ENCODE peak calls at places on chromosomes 12 and 14, in four cellular contexts. N is ovary, Q is GM12878, P is A549. Z is an unnamed sample.

GRCh38 chr12:106897082-106897481 is 58.6 kb upstream of the TMEM263 start:
- DNase-seq in N (no peak), P (no peak), Q (no peak), Z (peak)

GRCh38 chr12:10276774-10277173 is 30.9 kb upstream of the KLRD1 start:
- DNase-seq in N (no peak), Q (no peak), P (no peak), Z (no peak)

GRCh38 chr12:81727387-81727786 is 31.8 kb downstream of the PPFIA2 start:
- DNase-seq in P (no peak), Q (no peak), N (no peak), Z (no peak)

GRCh38 chr12:25529738-25530137 is 23.3 kb downstream of the LMNTD1 start:
- DNase-seq in Q (no peak), P (no peak), N (no peak), Z (no peak)

GRCh38 chr12:50302686-50303085 is 19.4 kb upstream of the LIMA1 start:
- DNase-seq in P (no peak), Q (no peak), N (no peak), Z (no peak)

GRCh38 chr12:5437122-5437521 is 5.2 kb downstream of the NTF3 start:
- DNase-seq in N (no peak), Q (no peak), P (no peak), Z (peak)

GRCh38 chr12:127588224-127588623 is 678.7 kb upstream of the TMEM132C start:
- DNase-seq in N (no peak), Q (no peak), P (no peak), Z (no peak)

GRCh38 chr14:67575684-67576083 is 24.4 kb downstream of the PIGH start:
- DNase-seq in P (no peak), N (no peak), Q (no peak), Z (no peak)

GRCh38 chr12:59164991-59165718 is 244.9 kb upstream of the LRIG3 start:
- DNase-seq in Q (no peak), P (peak), N (no peak), Z (no peak)

GRCh38 chr12:6735448-6736191 is 11.8 kb downstream of the COPS7A start:
- DNase-seq in Q (no peak), N (peak), P (peak), Z (no peak)

GRCh38 chr14:96735509-96735908 is 61.7 kb upstream of the VRK1 start:
- DNase-seq in N (no peak), Q (no peak), P (no peak), Z (no peak)

GRCh38 chr12:90280564-90281058 is 572.0 kb upstream of the ATP2B1 start:
- DNase-seq in Q (peak), P (no peak), N (no peak), Z (no peak)

GRCh38 chr12:107322063-107322462 is 228.7 kb upstream of the CRY1 start:
- DNase-seq in Q (no peak), P (no peak), N (no peak), Z (no peak)

GRCh38 chr14:100115726-100116125 is 43.7 kb downstream of the DEGS2 start:
- DNase-seq in Q (no peak), P (no peak), N (no peak), Z (no peak)

GRCh38 chr12:4118017-4118510 is 155.5 kb upstream of the CCND2 start:
- DNase-seq in P (no peak), Q (peak), N (no peak), Z (peak)

GRCh38 chr12:99390707-99391106 is 256.8 kb upstream of the GARIN6 start:
- DNase-seq in P (peak), Q (no peak), N (no peak), Z (no peak)

GRCh38 chr12:28958553-28959195 is 190.4 kb upstream of the FAR2 start:
- DNase-seq in N (no peak), P (no peak), Q (no peak), Z (no peak)

GRCh38 chr14:76920572-76921175 is 94.5 kb downstream of the LRRC74A start:
- DNase-seq in N (no peak), Q (no peak), P (no peak), Z (no peak)

GRCh38 chr12:18262514-18262913 is 1.2 kb downstream of the PIK3C2G start:
- DNase-seq in P (no peak), Q (no peak), N (no peak), Z (no peak)

GRCh38 chr14:21525995-21526671 is at the start of gene SALL2:
- DNase-seq in N (peak), P (peak), Q (peak), Z (peak)

GRCh38 chr14:68084256-68084655 is 264.7 kb downstream of the RAD51B start:
- DNase-seq in P (no peak), N (no peak), Q (no peak), Z (no peak)

GRCh38 chr12:12943589-12944260 is 8.2 kb downstream of the GPRC5D start:
- DNase-seq in P (no peak), N (no peak), Q (no peak), Z (peak)

GRCh38 chr14:96267916-96268315 is 11.9 kb downstream of the BDKRB1 start:
- DNase-seq in Q (no peak), P (no peak), N (no peak), Z (no peak)

GRCh38 chr14:68952544-68953535 is 26.3 kb downstream of the ACTN1 start:
- DNase-seq in N (peak), P (no peak), Q (no peak), Z (no peak)

GRCh38 chr12:102980350-102980749 is 22.9 kb downstream of the ASCL1 start:
- DNase-seq in N (no peak), Q (no peak), P (no peak), Z (no peak)

GRCh38 chr12:51687142-51687935 is 96.3 kb downstream of the SCN8A start:
- DNase-seq in Q (no peak), P (no peak), N (no peak), Z (no peak)

GRCh38 chr14:97604731-97605130 is 807.5 kb downstream of the VRK1 start:
- DNase-seq in P (no peak), Q (no peak), N (no peak), Z (peak)

GRCh38 chr14:64879635-64880381 is at the start of gene SPTB:
- DNase-seq in N (no peak), P (peak), Q (no peak), Z (peak)

GRCh38 chr14:54133896-54134295 is 177.3 kb upstream of the BMP4 start:
- DNase-seq in Q (no peak), P (peak), N (no peak), Z (no peak)

GRCh38 chr12:92021665-92022033 is 124.0 kb downstream of the BTG1 start:
- DNase-seq in P (no peak), Q (no peak), N (no peak), Z (no peak)

GRCh38 chr12:62272936-62273552 is 12.8 kb downstream of the USP15 start:
- DNase-seq in P (no peak), N (no peak), Q (no peak), Z (no peak)

GRCh38 chr12:28374556-28374955 is 184.3 kb downstream of the CCDC91 start:
- DNase-seq in N (no peak), P (no peak), Q (no peak), Z (no peak)

GRCh38 chr12:96401061-96401871 is 1.0 kb upstream of the CDK17 start:
- DNase-seq in N (no peak), Q (peak), P (peak), Z (no peak)

GRCh38 chr14:35223927-35224326 is 68.3 kb upstream of the PSMA6 start:
- DNase-seq in N (no peak), Q (no peak), P (no peak), Z (no peak)
- TF ChIP-seq EP300 in N (no peak), Q (no peak), P (no peak), Z (no peak)

DNA sequence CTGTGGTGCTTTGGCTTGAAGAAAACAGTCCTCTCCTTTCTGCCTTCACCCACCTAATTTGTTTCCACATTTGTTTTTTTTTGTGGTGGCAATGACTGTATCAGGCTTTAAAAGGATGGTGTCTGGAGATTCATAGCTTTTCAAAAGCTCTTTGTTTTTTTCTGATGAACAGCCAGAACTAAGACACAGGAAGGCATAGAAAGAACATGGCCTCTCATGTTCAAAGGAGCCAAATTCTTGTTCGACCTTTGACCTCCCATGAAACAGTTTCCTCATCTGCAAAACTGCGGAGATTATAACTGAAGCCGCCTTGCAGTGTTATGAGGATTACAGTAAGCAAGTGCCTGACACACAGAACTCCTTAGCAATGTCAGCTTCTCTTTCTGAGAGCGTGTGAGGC is 270.7 kb upstream of the TBX3 start:
- DNase-seq in Q (no peak), N (no peak), P (no peak), Z (no peak)
- TF ChIP-seq POLR2A in Q (no peak), N (no peak), P (no peak), Z (no peak)

GRCh38 chr12:122976648-122976975 is 1.6 kb downstream of the OGFOD2 start:
- DNase-seq in P (no peak), Q (no peak), N (no peak), Z (no peak)

GRCh38 chr12:122975790-122976647 is 975 bp downstream of the OGFOD2 start:
- DNase-seq in Q (no peak), P (no peak), N (no peak), Z (no peak)

GRCh38 chr12:122977153-122977552 is 2.1 kb downstream of the OGFOD2 start:
- DNase-seq in N (no peak), P (no peak), Q (no peak), Z (no peak)

GRCh38 chr12:122974274-122974891 is 661 bp upstream of the OGFOD2 start:
- DNase-seq in N (peak), Q (peak), P (peak), Z (peak)

GRCh38 chr12:122974892-122975789 is at the start of gene OGFOD2:
- DNase-seq in Q (peak), N (peak), P (peak), Z (peak)
- TF ChIP-seq EP300 in Q (no peak), N (no peak), P (no peak), Z (no peak)

GRCh38 chr12:124715121-124715990 is 147.9 kb upstream of the NCOR2 start:
- DNase-seq in P (no peak), Q (no peak), N (no peak), Z (no peak)

GRCh38 chr12:124713041-124713435 is 145.6 kb upstream of the NCOR2 start:
- DNase-seq in N (no peak), P (no peak), Q (peak), Z (no peak)

GRCh38 chr12:124716208-124717141 is 147.2 kb downstream of the SCARB1 start:
- DNase-seq in Q (no peak), P (no peak), N (no peak), Z (no peak)

GRCh38 chr12:124709722-124710656 is 142.6 kb upstream of the NCOR2 start:
- DNase-seq in Q (no peak), N (no peak), P (no peak), Z (no peak)

DNA sequence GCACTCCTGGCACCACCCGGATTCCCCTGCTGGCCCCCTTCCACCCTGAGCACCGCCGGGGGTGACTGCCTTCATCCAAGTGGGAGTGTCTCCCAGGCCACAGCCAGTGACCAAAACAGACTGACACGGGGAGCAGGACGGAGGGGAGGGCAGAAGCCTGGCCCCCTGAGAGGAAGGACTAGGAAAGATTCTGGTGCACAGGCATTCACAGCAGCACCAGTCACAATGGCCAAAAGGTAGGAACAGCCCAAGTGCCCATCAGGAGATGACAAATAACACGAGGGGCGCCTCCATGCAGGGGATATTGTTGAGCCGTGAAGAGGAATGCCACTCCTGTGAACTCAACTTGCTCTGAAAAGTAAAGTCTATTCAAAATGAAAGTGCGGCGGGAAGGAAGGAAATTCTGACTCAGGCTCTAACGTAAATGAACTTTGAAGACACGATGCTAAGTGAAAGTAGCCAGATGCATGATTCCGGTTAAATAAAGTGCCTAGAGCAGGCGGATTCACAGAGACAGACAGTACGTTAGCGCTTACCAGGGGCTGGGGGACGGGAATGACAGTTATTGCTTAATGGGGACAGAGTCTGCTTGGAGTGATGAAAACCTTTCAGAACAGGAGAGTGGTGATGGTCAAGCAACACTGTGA is 146.1 kb upstream of the NCOR2 start:
- DNase-seq in N (no peak), Q (peak), P (no peak), Z (peak)
- TF ChIP-seq POLR2A in N (no peak), Q (no peak), P (no peak), Z (no peak)

GRCh38 chr12:116259800-116260589 is 17.5 kb downstream of the MED13L start:
- DNase-seq in Q (no peak), N (no peak), P (no peak), Z (no peak)

GRCh38 chr12:116263431-116263830 is 14.1 kb downstream of the MED13L start:
- DNase-seq in Q (no peak), P (no peak), N (no peak), Z (no peak)

GRCh38 chr12:116263844-116264243 is 13.6 kb downstream of the MED13L start:
- DNase-seq in N (no peak), P (no peak), Q (no peak), Z (no peak)

GRCh38 chr12:116262741-116263140 is 14.8 kb downstream of the MED13L start:
- DNase-seq in P (no peak), Q (no peak), N (no peak), Z (no peak)

DNA sequence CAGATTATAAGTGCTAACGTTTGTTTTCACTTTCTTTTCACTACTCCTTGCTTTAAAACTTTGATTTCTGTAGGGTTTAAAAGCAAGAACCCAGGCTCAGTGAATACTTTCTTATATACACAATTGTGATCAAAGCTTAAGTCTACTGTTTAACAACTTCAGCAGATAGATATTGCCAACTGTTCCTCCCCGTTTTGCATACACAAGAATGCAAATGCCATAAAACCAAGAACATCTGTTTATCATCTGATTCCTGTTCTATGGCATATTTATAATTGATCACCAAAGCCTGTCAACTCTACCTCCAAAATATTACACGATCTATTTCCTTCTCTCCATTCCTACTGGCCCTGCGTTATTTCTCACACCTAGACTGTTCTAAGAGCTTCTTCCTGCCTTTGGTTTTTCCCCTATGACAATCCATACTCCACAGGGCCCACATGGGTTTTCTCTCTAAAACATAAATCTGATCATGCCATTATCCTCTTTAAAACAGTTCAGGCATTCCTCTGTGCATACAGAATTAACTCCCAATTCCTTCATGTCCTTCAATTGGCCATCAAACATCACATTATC is 15.9 kb downstream of the MED13L start:
- DNase-seq in N (no peak), Q (no peak), P (no peak), Z (no peak)
- TF ChIP-seq EP300 in N (no peak), Q (no peak), P (no peak), Z (no peak)

DNA sequence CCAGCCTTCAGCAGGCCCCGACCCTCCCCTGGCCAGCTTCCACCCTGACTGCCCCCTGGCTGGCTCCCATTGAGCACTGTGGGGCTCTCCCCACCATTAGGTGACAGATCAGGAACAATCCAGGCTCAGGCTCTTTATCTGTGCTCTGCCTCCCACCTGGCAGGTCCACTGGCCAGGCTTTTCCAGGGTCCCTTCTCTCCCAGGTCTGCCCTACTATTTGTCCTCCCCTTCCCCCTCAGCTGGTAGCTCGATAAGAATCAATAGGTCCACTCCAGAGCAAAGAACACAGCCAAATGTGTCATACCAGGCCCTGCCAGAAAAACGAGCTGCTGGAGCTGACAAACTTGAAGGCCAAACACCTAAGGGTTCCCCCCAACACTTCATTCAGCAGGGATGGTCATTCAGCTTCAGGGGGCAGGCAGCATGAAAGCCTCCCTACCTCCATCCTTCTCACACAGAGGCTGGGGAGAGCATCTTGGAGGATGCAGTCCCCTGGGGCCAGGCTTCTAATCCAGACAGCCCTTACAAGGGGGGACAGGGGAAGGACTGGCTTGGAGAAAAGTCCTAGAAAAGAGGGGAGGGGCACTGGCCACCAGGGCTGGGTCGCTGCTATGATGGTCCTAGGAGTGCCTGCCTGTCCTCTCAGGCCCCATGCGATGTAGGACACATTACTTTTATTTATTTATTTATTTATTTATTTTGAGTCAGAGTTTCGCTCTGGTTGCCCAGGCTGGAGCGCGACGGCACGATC is 1.9 kb upstream of the KRT18 start:
- DNase-seq in P (no peak), Q (no peak), N (no peak), Z (no peak)
- TF ChIP-seq POLR2A in P (no peak), Q (no peak), N (no peak), Z (no peak)

GRCh38 chr12:111581434-111582132 is 17.5 kb downstream of the ATXN2 start:
- DNase-seq in N (no peak), Q (no peak), P (no peak), Z (no peak)

GRCh38 chr12:111578971-111579340 is 20.2 kb downstream of the ATXN2 start:
- DNase-seq in Q (no peak), N (no peak), P (no peak), Z (no peak)

GRCh38 chr12:111580119-111580425 is 19.0 kb downstream of the ATXN2 start:
- DNase-seq in P (no peak), N (no peak), Q (no peak), Z (no peak)

GRCh38 chr12:111580737-111581136 is 18.4 kb downstream of the ATXN2 start:
- DNase-seq in N (no peak), Q (no peak), P (no peak), Z (no peak)

GRCh38 chr12:111578276-111578970 is 20.7 kb downstream of the ATXN2 start:
- DNase-seq in Q (no peak), P (peak), N (no peak), Z (no peak)
- TF ChIP-seq EP300 in Q (no peak), P (no peak), N (no peak), Z (no peak)

GRCh38 chr12:45468751-45469615 is 253.1 kb downstream of the ANO6 start:
- DNase-seq in Q (no peak), N (no peak), P (no peak), Z (no peak)
- TF ChIP-seq POLR2A in Q (no peak), N (no peak), P (no peak), Z (no peak)

DNA sequence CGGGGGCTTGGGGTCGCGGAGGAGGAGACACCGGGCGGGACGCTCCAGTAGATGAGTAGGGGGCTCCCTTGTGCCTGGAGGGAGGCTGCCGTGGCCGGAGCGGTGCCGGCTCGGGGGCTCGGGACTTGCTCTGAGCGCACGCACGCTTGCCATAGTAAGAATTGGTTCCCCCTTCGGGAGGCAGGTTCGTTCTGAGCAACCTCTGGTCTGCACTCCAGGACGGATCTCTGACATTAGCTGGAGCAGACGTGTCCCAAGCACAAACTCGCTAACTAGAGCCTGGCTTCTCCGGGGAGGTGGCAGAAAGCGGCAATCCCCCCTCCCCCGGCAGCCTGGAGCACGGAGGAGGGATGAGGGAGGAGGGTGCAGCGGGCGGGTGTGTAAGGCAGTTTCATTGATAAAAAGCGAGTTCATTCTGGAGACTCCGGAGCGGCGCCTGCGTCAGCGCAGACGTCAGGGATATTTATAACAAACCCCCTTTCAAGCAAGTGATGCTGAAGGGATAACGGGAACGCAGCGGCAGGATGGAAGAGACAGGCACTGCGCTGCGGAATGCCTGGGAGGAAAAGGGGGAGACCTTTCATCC is 618 bp downstream of the FOS start:
- DNase-seq in P (no peak), Q (no peak), N (peak), Z (no peak)
- TF ChIP-seq EP300 in P (no peak), Q (no peak), N (peak), Z (peak)

GRCh38 chr14:105250008-105250366 is 1.7 kb downstream of the BTBD6 start:
- DNase-seq in Q (no peak), P (no peak), N (no peak), Z (no peak)

GRCh38 chr14:105248368-105249174 is at the start of gene BTBD6:
- DNase-seq in N (peak), P (peak), Q (peak), Z (peak)

GRCh38 chr14:105247026-105247425 is 1.3 kb upstream of the BTBD6 start:
- DNase-seq in N (no peak), Q (no peak), P (no peak), Z (no peak)

GRCh38 chr14:105249175-105250007 is 1.1 kb downstream of the BTBD6 start:
- DNase-seq in P (no peak), Q (no peak), N (peak), Z (no peak)

GRCh38 chr14:105247715-105248367 is 492 bp upstream of the BTBD6 start:
- DNase-seq in P (no peak), N (no peak), Q (no peak), Z (no peak)
- TF ChIP-seq POLR2A in P (no peak), N (no peak), Q (no peak), Z (no peak)